ENCODE peak calls at places on chromosomes 2 and 18, in nine cellular contexts. F, G, Z, O, K, H, P, B and L are unnamed samples.

GRCh38 chr2:91442246-91442905 is 2750.9 kb downstream of the RPIA start:
- DNase-seq in F (no peak), G (peak), Z (peak), O (no peak), K (peak), H (no peak), P (no peak), B (no peak), L (peak)

GRCh38 chr2:207760453-207760852 is 9.3 kb downstream of the FZD5 start:
- DNase-seq in F (no peak), G (no peak), Z (no peak), O (no peak), K (no peak), H (no peak), P (no peak), B (no peak), L (no peak)

GRCh38 chr2:185179783-185180182 is 558.8 kb upstream of the FSIP2 start:
- DNase-seq in F (no peak), G (no peak), Z (no peak), O (no peak), K (no peak), H (no peak), P (no peak), B (no peak), L (no peak)

GRCh38 chr2:203951366-203951902 is 14.9 kb downstream of the ICOS start:
- DNase-seq in F (no peak), G (no peak), Z (no peak), O (no peak), K (no peak), H (peak), P (no peak), B (no peak), L (no peak)

GRCh38 chr18:63848159-63848558 is 39.3 kb upstream of the SERPINB2 start:
- DNase-seq in F (no peak), G (peak), Z (no peak), O (no peak), K (peak), H (no peak), P (peak), B (no peak), L (no peak)

GRCh38 chr18:48832961-48833700 is 117.6 kb downstream of the SMAD7 start:
- DNase-seq in F (no peak), G (peak), Z (peak), O (no peak), K (peak), H (no peak), P (no peak), B (peak), L (peak)

GRCh38 chr2:204517154-204517553 is 28.1 kb upstream of the PARD3B start:
- DNase-seq in F (no peak), G (no peak), Z (no peak), O (no peak), K (no peak), H (no peak), P (no peak), B (no peak), L (no peak)

GRCh38 chr2:240464514-240465241 is 29.2 kb downstream of the GPC1 start:
- DNase-seq in F (no peak), G (no peak), Z (peak), O (no peak), K (no peak), H (no peak), P (no peak), B (peak), L (peak)

GRCh38 chr18:51765712-51766360 is 568.4 kb upstream of the MEX3C start:
- DNase-seq in F (no peak), G (no peak), Z (no peak), O (no peak), K (no peak), H (no peak), P (no peak), B (no peak), L (no peak)

GRCh38 chr2:85435220-85435958 is 16.9 kb downstream of the SH2D6 start:
- DNase-seq in F (no peak), G (no peak), Z (no peak), O (no peak), K (no peak), H (no peak), P (no peak), B (no peak), L (no peak)

GRCh38 chr2:100783986-100784385 is 36.0 kb upstream of the NPAS2 start:
- DNase-seq in F (no peak), G (no peak), Z (no peak), O (no peak), K (no peak), H (no peak), P (no peak), B (no peak), L (no peak)

GRCh38 chr2:75729861-75730260 is 19.1 kb upstream of the GCFC2 start:
- DNase-seq in F (no peak), G (no peak), Z (no peak), O (no peak), K (peak), H (no peak), P (no peak), B (no peak), L (no peak)

GRCh38 chr2:55163895-55164509 is 68.1 kb downstream of the CLHC1 start:
- DNase-seq in F (no peak), G (no peak), Z (no peak), O (no peak), K (no peak), H (no peak), P (no peak), B (no peak), L (no peak)

GRCh38 chr2:36704475-36705150 is 8.1 kb downstream of the VIT start:
- DNase-seq in F (no peak), G (no peak), Z (no peak), O (no peak), K (no peak), H (no peak), P (no peak), B (no peak), L (no peak)

GRCh38 chr2:108364676-108365297 is 13.0 kb upstream of the SULT1C4 start:
- DNase-seq in F (no peak), G (no peak), Z (no peak), O (no peak), K (peak), H (no peak), P (no peak), B (no peak), L (no peak)

GRCh38 chr2:208012449-208012848 is 12.9 kb downstream of the PLEKHM3 start:
- DNase-seq in F (no peak), G (no peak), Z (no peak), O (no peak), K (no peak), H (no peak), P (no peak), B (no peak), L (no peak)

GRCh38 chr2:115200016-115200415 is 757.6 kb downstream of the DPP10 start:
- DNase-seq in F (no peak), G (no peak), Z (no peak), O (no peak), K (no peak), H (no peak), P (no peak), B (no peak), L (no peak)

GRCh38 chr2:64727843-64728463 is 74.2 kb upstream of the SERTAD2 start:
- DNase-seq in F (no peak), G (peak), Z (no peak), O (no peak), K (no peak), H (no peak), P (no peak), B (no peak), L (no peak)

GRCh38 chr2:164625378-164625971 is 4.2 kb upstream of the GRB14 start:
- DNase-seq in F (no peak), G (no peak), Z (no peak), O (no peak), K (peak), H (no peak), P (no peak), B (no peak), L (no peak)

GRCh38 chr18:48923746-48924580 is 26.8 kb downstream of the SMAD7 start:
- DNase-seq in F (no peak), G (no peak), Z (peak), O (no peak), K (peak), H (no peak), P (no peak), B (no peak), L (no peak)

GRCh38 chr2:17851731-17852585 is 26.5 kb upstream of the KCNS3 start:
- DNase-seq in F (no peak), G (peak), Z (peak), O (no peak), K (peak), H (peak), P (peak), B (no peak), L (peak)

GRCh38 chr2:120134263-120134662 is 88.9 kb downstream of the TMEM185B start:
- DNase-seq in F (no peak), G (no peak), Z (no peak), O (no peak), K (peak), H (no peak), P (no peak), B (no peak), L (no peak)

GRCh38 chr2:232490221-232491138 is 2.8 kb upstream of the ECEL1 start:
- DNase-seq in F (no peak), G (no peak), Z (no peak), O (no peak), K (no peak), H (no peak), P (no peak), B (no peak), L (peak)

GRCh38 chr2:11097038-11097720 is 58.1 kb upstream of the SLC66A3 start:
- DNase-seq in F (no peak), G (no peak), Z (no peak), O (no peak), K (peak), H (no peak), P (no peak), B (no peak), L (peak)

GRCh38 chr18:48753741-48754140 is 197.0 kb downstream of the SMAD7 start:
- DNase-seq in F (no peak), G (no peak), Z (no peak), O (no peak), K (no peak), H (no peak), P (no peak), B (no peak), L (no peak)

GRCh38 chr2:81576713-81577112 is 1272.2 kb upstream of the LRRTM1 start:
- DNase-seq in F (no peak), G (no peak), Z (no peak), O (no peak), K (no peak), H (no peak), P (no peak), B (no peak), L (no peak)